ENCODE peak calls at places on chromosomes 1 and 21, in eight cellular contexts. E, W, L, X, N, D, P and V are unnamed samples.
A peak's percentile ranks its signal among the peaks of the same experiment; 100 is the strongest.

GRCh38 chr1:90725341-90725960 is 8.3 kb upstream of the BARHL2 start:
- DNase-seq in D (no peak), N (no peak), X (no peak), L (no peak), P (no peak), E (no peak), W (peak; percentile 57), V (no peak)

GRCh38 chr21:43739648-43740435 is 20.9 kb downstream of the PDXK start:
- DNase-seq in P (no peak), W (peak; percentile 53), E (no peak), D (no peak), X (no peak), L (no peak), N (no peak), V (no peak)

GRCh38 chr1:155827450-155827849 is 29.6 kb downstream of the GON4L start:
- DNase-seq in D (no peak), E (no peak), X (peak; percentile 4), P (no peak), L (no peak), N (no peak), W (no peak), V (no peak)

GRCh38 chr1:178371236-178371635 is 125.5 kb downstream of the CLEC20A start:
- DNase-seq in X (no peak), L (peak; percentile 31), N (no peak), D (no peak), E (no peak), P (no peak), W (no peak), V (peak; percentile 25)

GRCh38 chr1:38865112-38865715 is 5.6 kb upstream of the RRAGC start:
- DNase-seq in L (no peak), N (no peak), E (no peak), P (no peak), D (no peak), W (no peak), X (no peak), V (no peak)

GRCh38 chr1:23103001-23103879 is 65.4 kb downstream of the LUZP1 start:
- DNase-seq in L (no peak), W (no peak), X (no peak), E (no peak), P (no peak), N (no peak), D (no peak), V (no peak)

GRCh38 chr1:217498209-217498608 is 132.7 kb downstream of the GPATCH2 start:
- DNase-seq in X (no peak), L (no peak), D (no peak), E (no peak), N (no peak), P (no peak), W (no peak), V (no peak)

GRCh38 chr1:30368841-30369240 is 354.5 kb downstream of the MATN1 start:
- DNase-seq in D (no peak), N (no peak), L (no peak), P (no peak), W (no peak), X (no peak), E (no peak), V (no peak)

GRCh38 chr1:65762081-65762862 is 30.4 kb upstream of the PDE4B start:
- DNase-seq in D (no peak), P (no peak), X (no peak), N (no peak), E (no peak), W (no peak), L (no peak), V (no peak)

GRCh38 chr1:193019442-193020026 is 39.6 kb downstream of the UCHL5 start:
- DNase-seq in P (no peak), E (no peak), X (no peak), D (no peak), W (peak; percentile 9), L (peak; percentile 4), N (no peak), V (no peak)

GRCh38 chr1:161115132-161115711 is 2.6 kb downstream of the PFDN2 start:
- DNase-seq in N (no peak), W (no peak), E (no peak), D (no peak), P (no peak), L (no peak), X (no peak), V (no peak)

GRCh38 chr21:43757601-43758000 is 18.5 kb downstream of the CSTB start:
- DNase-seq in W (no peak), P (no peak), X (no peak), L (no peak), N (no peak), D (no peak), E (no peak), V (no peak)

GRCh38 chr1:66618390-66618789 is 84.4 kb downstream of the SGIP1 start:
- DNase-seq in X (no peak), E (no peak), N (no peak), P (no peak), D (no peak), L (no peak), W (no peak), V (no peak)

GRCh38 chr1:222057162-222057561 is 315.3 kb upstream of the DUSP10 start:
- DNase-seq in E (no peak), L (no peak), W (no peak), X (no peak), P (no peak), D (no peak), N (no peak), V (no peak)

GRCh38 chr1:89697397-89697796 is 64.5 kb downstream of the LRRC8C start:
- DNase-seq in L (no peak), P (no peak), X (no peak), W (no peak), D (no peak), E (no peak), N (no peak), V (no peak)

GRCh38 chr1:109523706-109524105 is 14.2 kb upstream of the AMIGO1 start:
- DNase-seq in X (no peak), W (no peak), E (no peak), N (no peak), D (no peak), P (no peak), L (no peak), V (no peak)

GRCh38 chr1:8740034-8740449 is 77.4 kb downstream of the RERE start:
- DNase-seq in L (no peak), W (no peak), E (no peak), X (no peak), D (no peak), P (no peak), N (no peak), V (no peak)

GRCh38 chr1:230145505-230145899 is 78.5 kb downstream of the GALNT2 start:
- DNase-seq in P (no peak), X (no peak), D (peak; percentile 75), L (no peak), E (no peak), N (no peak), W (peak; percentile 58), V (no peak)

GRCh38 chr1:175841613-175842234 is 98.3 kb upstream of the TNR start:
- DNase-seq in E (no peak), L (no peak), X (no peak), N (no peak), P (no peak), W (no peak), D (no peak), V (no peak)

DNA sequence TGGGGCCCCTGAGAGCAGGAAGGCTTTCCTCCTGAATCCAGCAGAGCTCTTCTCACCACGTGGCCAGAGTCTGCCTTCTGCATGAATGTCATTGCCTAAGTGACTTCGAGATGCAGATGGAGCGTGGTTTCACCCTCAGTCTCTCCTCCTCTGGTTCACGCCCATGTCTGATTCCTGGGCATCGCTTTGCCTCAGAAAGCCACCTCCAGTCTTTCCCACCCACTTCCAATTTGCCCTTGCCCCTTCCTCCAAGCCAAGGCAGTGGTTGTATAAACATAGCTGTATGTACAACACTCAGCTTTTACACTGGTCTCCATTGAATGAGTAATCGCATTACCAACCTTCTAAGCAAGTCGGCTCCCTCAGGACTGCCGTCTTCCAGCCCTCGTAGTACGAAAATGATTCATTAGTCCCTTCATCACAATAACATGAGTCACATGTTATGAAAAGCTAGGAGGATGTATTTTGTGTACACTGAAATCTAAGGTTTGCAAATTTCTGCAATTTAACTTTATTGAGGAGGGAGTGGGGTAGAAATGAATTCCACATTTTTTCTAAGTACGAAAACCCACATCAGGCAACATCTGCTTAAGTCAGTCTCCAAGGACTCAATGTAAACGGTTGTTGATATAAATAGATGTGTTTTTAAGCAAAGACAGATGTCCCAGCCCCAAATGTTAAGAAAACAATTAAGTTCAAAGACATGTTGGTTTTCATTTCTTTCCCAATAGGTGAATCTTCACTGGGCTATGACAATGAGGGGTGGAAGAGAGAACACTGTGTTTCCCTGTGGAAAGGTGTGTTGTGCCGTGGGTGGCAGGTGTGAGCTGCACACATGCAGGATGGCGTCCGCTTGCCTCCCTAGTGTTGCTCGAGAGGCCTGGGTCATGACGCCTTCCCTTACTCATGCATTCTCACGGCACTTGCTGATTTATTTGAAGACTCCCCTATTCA is 32.3 kb upstream of the ETS2 start:
- DNase-seq in E (no peak), N (peak; percentile 69), P (peak; percentile 26), D (peak; percentile 83), L (no peak), X (no peak), W (no peak), V (peak; percentile 85)
- H3K27ac ChIP-seq in E (no peak overlapping the region), N (peak overlapping the region; percentile 12), P (peak overlapping the region; percentile 74), D (peak overlapping the region; percentile 94), L (no peak overlapping the region), X (no peak overlapping the region), W (peak overlapping the region; percentile 83), V (peak overlapping the region; percentile 57)

GRCh38 chr1:114696810-114697209 is 1.5 kb upstream of the AMPD1 start:
- DNase-seq in W (no peak), L (no peak), D (no peak), X (no peak), E (no peak), P (no peak), N (no peak), V (no peak)
- H3K27ac ChIP-seq in W (no peak overlapping the region), L (no peak overlapping the region), D (no peak overlapping the region), X (no peak overlapping the region), E (no peak overlapping the region), P (no peak overlapping the region), N (no peak overlapping the region), V (no peak overlapping the region)

DNA sequence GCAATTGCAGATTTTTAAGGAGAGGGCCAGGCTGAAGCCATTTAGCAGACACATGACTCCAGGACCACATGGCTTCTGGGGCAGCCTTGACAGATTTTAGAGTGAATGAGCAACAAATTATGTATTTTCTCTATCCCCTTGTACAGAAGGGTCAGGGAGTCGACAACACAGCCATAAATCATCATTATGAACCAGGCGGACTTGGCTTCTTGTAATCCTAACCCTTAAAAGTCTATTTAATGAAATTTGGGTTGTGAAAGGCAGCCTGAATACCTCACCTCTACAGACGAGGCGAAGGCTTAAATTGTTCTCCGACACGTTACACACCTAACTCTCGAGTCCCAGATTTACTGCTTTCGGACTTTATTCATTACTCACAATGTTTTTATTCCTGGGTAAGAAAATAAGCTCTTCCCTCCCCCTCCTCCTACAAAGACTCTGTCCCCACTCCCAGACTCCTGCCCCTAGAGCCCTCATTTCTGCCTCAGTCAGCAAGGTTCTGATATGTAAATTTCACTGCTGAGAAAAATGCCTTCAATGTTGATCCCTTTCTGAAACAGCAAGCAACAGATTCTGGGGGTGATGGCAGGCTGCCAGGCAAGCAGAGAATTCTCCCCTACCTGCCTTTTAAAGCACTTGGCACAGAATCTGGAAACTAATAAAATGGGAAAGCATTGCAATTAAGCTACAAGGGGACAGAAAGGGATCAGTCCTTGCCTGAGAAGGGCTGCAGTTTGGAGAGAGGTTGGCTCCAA is 51.6 kb downstream of the PLPP3 start:
- DNase-seq in W (no peak), N (no peak), E (no peak), X (no peak), P (no peak), D (no peak), L (no peak), V (no peak)
- H3K27ac ChIP-seq in W (no peak overlapping the region), N (no peak overlapping the region), E (peak overlapping the region; percentile 43), X (no peak overlapping the region), P (peak overlapping the region; percentile 32), D (no peak overlapping the region), L (no peak overlapping the region), V (peak overlapping the region; percentile 43)

GRCh38 chr1:205258313-205259176 is 30.8 kb downstream of the TMCC2 start:
- DNase-seq in N (no peak), X (no peak), E (peak; percentile 48), W (no peak), L (no peak), D (no peak), P (no peak), V (no peak)
- H3K27ac ChIP-seq in N (no peak overlapping the region), X (no peak overlapping the region), E (peak overlapping the region; percentile 96), W (peak overlapping the region; percentile 64), L (no peak overlapping the region), D (no peak overlapping the region), P (peak overlapping the region; percentile 78), V (no peak overlapping the region)